ENCODE peak calls at places on chromosomes 2 and 18, in ten cellular contexts. J, E, Z, S, C, H, P, B, U and Y are unnamed samples.

GRCh38 chr2:157194097-157194688 is 63.3 kb upstream of the GALNT5 start:
- DNase-seq in H (peak), U (peak), E (peak), C (peak), P (no peak), B (no peak), S (no peak), Z (peak), J (peak), Y (peak)

GRCh38 chr2:28956415-28956826 is 24.7 kb upstream of the TOGARAM2 start:
- DNase-seq in U (peak), B (no peak), J (no peak), P (no peak), E (peak), C (no peak), H (no peak), S (no peak), Z (peak), Y (peak)

GRCh38 chr2:974454-974853 is 23.8 kb downstream of the SNTG2 start:
- DNase-seq in J (no peak), P (no peak), Z (peak), B (no peak), U (no peak), C (no peak), H (no peak), E (no peak), S (no peak), Y (no peak)

GRCh38 chr2:37085731-37086147 is 1.4 kb downstream of the GPATCH11 start:
- DNase-seq in P (no peak), S (no peak), B (no peak), C (peak), E (no peak), H (peak), J (no peak), U (peak), Z (peak), Y (peak)

GRCh38 chr18:57434177-57434535 is 1.0 kb upstream of the ONECUT2 start:
- DNase-seq in C (no peak), B (no peak), Z (no peak), P (no peak), S (no peak), H (no peak), E (no peak), J (no peak), U (no peak), Y (no peak)

GRCh38 chr18:74518456-74519315 is 15.6 kb upstream of the CNDP1 start:
- DNase-seq in Z (no peak), J (no peak), C (no peak), B (no peak), E (no peak), U (no peak), S (no peak), H (no peak), P (no peak), Y (no peak)

GRCh38 chr2:42838133-42838532 is 45.8 kb upstream of the HAAO start:
- DNase-seq in P (no peak), Z (no peak), H (no peak), C (no peak), J (no peak), S (no peak), E (no peak), B (peak), U (no peak), Y (no peak)

GRCh38 chr2:101698419-101699190 is 1.1 kb downstream of the MAP4K4 start:
- DNase-seq in Z (peak), P (no peak), U (no peak), C (no peak), S (peak), B (no peak), H (no peak), J (no peak), E (no peak), Y (peak)

GRCh38 chr2:214902273-214902672 is 92.8 kb upstream of the BARD1 start:
- DNase-seq in C (no peak), B (no peak), H (no peak), P (no peak), E (no peak), U (no peak), J (peak), Z (no peak), S (no peak), Y (no peak)

GRCh38 chr2:126399001-126399400 is 257.0 kb upstream of the GYPC start:
- DNase-seq in Z (no peak), C (no peak), J (no peak), P (no peak), U (no peak), E (no peak), B (no peak), H (no peak), S (no peak), Y (no peak)

GRCh38 chr2:62423235-62423634 is 82.8 kb downstream of the TMEM17 start:
- DNase-seq in H (peak), Z (peak), U (peak), E (no peak), S (no peak), C (no peak), B (peak), P (no peak), J (no peak), Y (no peak)

DNA sequence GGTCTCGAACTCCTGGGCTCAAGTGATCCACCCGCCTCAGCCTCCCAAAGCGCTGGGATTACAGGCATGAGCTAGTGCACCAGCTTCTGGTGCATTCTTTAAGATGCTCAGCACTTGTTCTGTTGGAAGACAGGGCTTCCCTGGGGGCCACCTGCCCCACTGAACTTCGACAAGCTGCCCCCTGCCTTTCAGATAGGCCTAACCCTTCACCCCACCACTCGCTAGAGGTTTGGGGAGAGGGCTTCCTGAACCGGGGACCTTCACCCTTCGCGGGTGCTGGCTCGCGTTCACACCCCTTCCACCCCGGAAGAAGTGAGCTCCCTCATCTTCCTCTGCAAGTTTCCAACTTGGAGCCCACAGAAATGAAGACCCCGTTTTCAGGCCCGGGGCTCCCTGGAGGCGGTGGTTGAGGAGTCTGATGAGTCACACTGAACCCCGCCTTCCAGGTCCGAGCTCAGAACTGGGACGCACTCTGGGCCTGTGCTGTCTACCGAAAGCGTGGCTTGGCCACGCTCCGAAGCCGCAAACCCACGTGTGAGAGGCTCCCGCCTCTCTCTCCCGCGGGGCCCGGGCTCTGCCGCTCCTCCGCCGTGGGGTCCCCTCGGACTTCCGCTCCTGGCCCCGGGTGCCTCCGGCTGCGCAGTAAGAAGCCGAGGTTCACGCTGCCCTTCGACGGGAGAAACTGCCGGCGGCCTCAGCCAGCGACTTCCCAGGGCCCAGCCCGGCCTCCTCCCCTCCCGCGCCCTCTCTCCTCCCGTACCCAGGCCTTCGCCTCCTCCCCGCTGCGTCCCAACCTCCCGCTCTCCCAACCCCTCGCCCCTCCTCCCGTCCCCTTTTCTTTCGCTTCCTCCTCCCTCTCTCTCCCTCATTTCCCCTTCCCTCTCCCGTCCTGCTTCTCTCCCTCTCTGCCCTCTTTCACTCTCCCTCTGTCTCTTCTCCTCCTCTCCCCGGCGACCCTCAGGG is 47.5 kb upstream of the SP3 start:
- DNase-seq in Z (peak), J (no peak), B (peak), U (no peak), E (no peak), S (peak), P (peak), C (no peak), H (no peak), Y (no peak)
- H3K4me3 ChIP-seq in Z (peak), J (no peak), B (peak), U (peak), E (no peak), S (peak), P (peak), C (peak), H (peak), Y (no peak)

DNA sequence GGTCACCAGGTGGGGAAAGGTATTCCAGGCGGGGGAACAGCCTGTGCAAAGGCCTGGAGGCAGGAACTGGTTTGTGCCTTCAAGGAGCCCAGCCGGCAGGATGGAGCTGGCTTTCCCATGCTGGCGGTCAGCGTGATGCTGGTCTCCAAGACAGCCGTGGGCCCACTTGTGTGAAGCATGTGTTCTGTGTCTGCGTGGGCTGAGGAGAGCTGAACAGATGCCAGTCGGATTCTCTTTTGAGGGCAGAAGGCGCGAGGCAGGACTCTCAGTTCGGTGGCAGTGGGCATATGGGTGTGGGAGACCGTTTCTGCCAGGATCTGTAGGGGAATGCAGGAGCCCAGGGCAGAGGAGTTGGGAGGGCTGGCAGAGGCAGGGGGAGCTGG is 191.6 kb downstream of the TWIST2 start:
- DNase-seq in E (no peak), Z (no peak), P (peak), J (no peak), C (no peak), U (no peak), B (no peak), S (no peak), H (no peak), Y (no peak)
- H3K4me3 ChIP-seq in E (no peak), Z (no peak), P (no peak), J (no peak), C (no peak), U (no peak), B (no peak), S (no peak), H (no peak), Y (no peak)

GRCh38 chr18:9017900-9018217 is 84.6 kb upstream of the NDUFV2 start:
- DNase-seq in U (peak), S (no peak), B (no peak), J (no peak), P (no peak), H (peak), E (no peak), C (no peak), Z (no peak), Y (no peak)
- H3K4me3 ChIP-seq in U (no peak), S (no peak), B (no peak), J (no peak), P (no peak), H (no peak), E (peak), C (peak), Z (no peak), Y (peak)

DNA sequence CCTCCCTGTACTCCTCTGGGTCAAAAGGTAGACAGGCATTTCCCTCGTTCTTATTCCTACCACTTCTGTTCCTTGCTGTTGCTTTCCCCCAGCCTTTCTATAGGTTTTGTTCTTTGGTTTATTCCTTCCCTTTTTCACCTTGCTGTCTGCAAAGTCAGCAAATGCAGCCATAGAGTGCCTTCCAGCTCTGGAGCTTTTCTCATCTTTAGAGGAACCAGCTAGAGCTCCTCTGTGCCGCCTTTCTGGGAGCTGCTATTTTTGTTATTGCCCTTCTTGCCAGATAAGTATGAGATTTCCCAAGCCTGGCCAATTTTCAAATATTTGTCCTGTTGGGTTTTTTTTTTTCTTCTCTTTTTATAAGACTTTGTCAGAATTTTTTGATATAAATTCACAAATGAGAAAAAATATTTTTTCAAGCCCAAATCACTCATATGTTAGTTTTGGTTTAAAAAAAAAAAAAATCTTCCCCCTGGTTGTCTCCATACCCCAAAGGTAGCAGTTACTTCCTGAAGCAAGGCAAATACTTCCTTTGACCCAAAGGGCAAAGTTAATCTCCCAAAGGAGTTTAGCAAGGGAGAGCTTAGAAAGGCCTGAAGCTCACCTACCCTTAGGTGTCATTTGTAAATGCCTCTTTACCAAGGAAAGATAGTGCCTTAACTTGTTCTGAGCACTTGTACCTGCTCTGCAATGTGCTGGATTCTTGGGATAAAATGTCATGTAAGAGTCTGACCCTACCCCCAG is 5.1 kb upstream of the TTC27 start:
- DNase-seq in P (no peak), B (no peak), H (no peak), Z (peak), U (no peak), J (no peak), C (no peak), E (no peak), S (no peak), Y (no peak)
- H3K4me3 ChIP-seq in P (no peak), B (no peak), H (no peak), Z (no peak), U (no peak), J (no peak), C (no peak), E (no peak), S (no peak), Y (no peak)

GRCh38 chr2:27378809-27379290 is 1.7 kb downstream of the ZNF513 start:
- DNase-seq in H (no peak), U (no peak), Z (no peak), B (no peak), C (no peak), S (no peak), P (peak), J (no peak), E (no peak), Y (no peak)
- H3K4me3 ChIP-seq in H (no peak), U (peak), Z (no peak), B (no peak), C (no peak), S (peak), P (no peak), J (no peak), E (no peak), Y (no peak)

DNA sequence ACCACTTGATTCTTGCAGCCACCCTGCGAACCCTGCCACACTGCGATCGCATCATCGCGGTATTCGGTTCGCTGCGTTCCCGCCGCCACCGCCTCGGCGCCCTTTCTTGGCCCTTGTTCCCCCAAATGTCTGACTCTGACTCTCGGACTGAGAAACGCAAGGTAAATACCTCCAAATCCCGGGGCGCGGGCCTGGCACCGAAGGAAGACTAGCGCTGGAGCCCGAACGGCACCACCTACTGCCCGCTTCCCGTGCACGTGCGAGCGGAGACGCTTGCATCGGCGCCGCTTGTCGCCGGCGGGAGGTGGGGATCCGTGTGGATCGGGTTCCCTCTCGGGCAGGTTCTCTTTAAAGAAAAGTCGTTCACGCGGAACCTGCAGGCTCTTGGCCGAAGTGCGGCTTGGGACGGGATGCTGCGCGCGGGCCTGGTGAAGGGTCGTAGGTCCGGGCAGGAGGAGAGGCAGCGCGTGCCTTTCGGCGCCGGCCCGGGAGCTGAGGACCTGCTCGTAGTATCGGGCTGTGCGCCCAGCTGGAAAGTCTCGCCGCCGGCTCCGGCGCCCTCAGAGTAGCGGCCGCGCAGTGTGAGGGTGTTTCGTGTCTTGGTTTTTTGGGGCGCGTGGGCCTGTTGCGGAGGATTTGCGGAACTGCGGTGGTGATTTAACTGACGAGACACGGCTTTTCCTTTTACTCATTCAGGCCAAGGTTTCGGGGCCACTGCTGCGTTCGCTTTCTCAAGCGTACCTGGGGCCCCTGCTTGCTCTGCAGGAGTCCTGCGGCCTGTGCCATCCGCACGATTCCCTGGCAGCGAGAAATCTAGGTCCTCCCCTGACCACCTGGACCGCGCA is 536 bp downstream of the BCL2L11 start:
- DNase-seq in C (no peak), E (peak), J (peak), P (peak), Z (peak), H (no peak), B (peak), S (peak), U (no peak), Y (peak)
- H3K4me3 ChIP-seq in C (peak), E (peak), J (peak), P (peak), Z (peak), H (peak), B (peak), S (peak), U (peak), Y (peak)